ENCODE peak calls at places on chromosome 14, in ten cellular contexts. D, O, V, B, R, Z, Y, Q, P and J are unnamed samples.

GRCh38 chr14:79395061-79395460 is 816.2 kb downstream of the DIO2 start:
- DNase-seq in P (no peak), Q (no peak), R (no peak), V (no peak), O (no peak), D (no peak), B (no peak), Z (no peak), Y (peak), J (no peak)

GRCh38 chr14:68939424-68939892 is 39.6 kb downstream of the ACTN1 start:
- DNase-seq in Q (no peak), Z (no peak), O (no peak), P (no peak), R (no peak), Y (no peak), D (no peak), V (no peak), B (no peak), J (no peak)

GRCh38 chr14:39265032-39265431 is 31.3 kb downstream of the MIA2 start:
- DNase-seq in R (no peak), B (no peak), Q (no peak), Y (no peak), Z (no peak), D (no peak), V (no peak), O (no peak), P (no peak), J (no peak)

GRCh38 chr14:77376380-77376770 is 519 bp downstream of the TMED8 start:
- DNase-seq in P (no peak), Z (no peak), D (peak), V (peak), B (no peak), Y (peak), Q (peak), R (no peak), O (no peak), J (no peak)

GRCh38 chr14:68384335-68384734 is 408.5 kb downstream of the ZFP36L1 start:
- DNase-seq in P (no peak), Q (no peak), Y (no peak), Z (no peak), R (no peak), D (no peak), O (no peak), B (no peak), V (peak), J (peak)

GRCh38 chr14:33617154-33617553 is 333.7 kb downstream of the EGLN3 start:
- DNase-seq in B (peak), Y (peak), R (no peak), Q (no peak), P (peak), V (no peak), D (no peak), Z (no peak), O (no peak), J (no peak)

GRCh38 chr14:32230181-32230580 is 27.1 kb upstream of the RNU6-8 start:
- DNase-seq in D (no peak), Y (peak), P (no peak), B (no peak), Z (no peak), R (no peak), V (no peak), Q (no peak), O (no peak), J (no peak)

GRCh38 chr14:102568115-102568614 is 24.3 kb upstream of the RCOR1 start:
- DNase-seq in Z (no peak), R (no peak), P (no peak), O (no peak), V (no peak), Q (peak), B (no peak), Y (no peak), D (no peak), J (no peak)

GRCh38 chr14:78875031-78875430 is 704.9 kb downstream of the NRXN3 start:
- DNase-seq in R (no peak), D (no peak), B (no peak), Y (no peak), Q (no peak), Z (no peak), O (no peak), V (no peak), P (no peak), J (no peak)

GRCh38 chr14:54699735-54700134 is 132.8 kb downstream of the SAMD4A start:
- DNase-seq in D (no peak), R (no peak), O (no peak), V (no peak), B (no peak), Y (no peak), P (no peak), Z (no peak), Q (no peak), J (no peak)

GRCh38 chr14:53004976-53005375 is 54.1 kb upstream of the FERMT2 start:
- DNase-seq in P (no peak), R (no peak), Z (no peak), Y (no peak), O (no peak), B (no peak), Q (no peak), V (no peak), D (no peak), J (no peak)

GRCh38 chr14:83816755-83817154 is 1713.2 kb upstream of the FLRT2 start:
- DNase-seq in Y (no peak), Z (no peak), Q (no peak), B (no peak), R (no peak), O (no peak), D (no peak), P (no peak), V (no peak), J (no peak)

GRCh38 chr14:56117765-56118610 is at the start of gene PELI2:
- DNase-seq in O (no peak), Z (peak), V (peak), B (peak), Y (peak), P (no peak), Q (peak), D (peak), R (no peak), J (peak)

GRCh38 chr14:53542692-53543091 is 389.6 kb upstream of the DDHD1 start:
- DNase-seq in D (peak), B (peak), V (no peak), Z (no peak), Y (peak), Q (no peak), O (no peak), P (no peak), R (no peak), J (no peak)

GRCh38 chr14:91352696-91353692 is 64.6 kb downstream of the CCDC88C start:
- DNase-seq in R (no peak), Z (no peak), Q (no peak), V (no peak), O (peak), D (no peak), P (no peak), B (no peak), Y (no peak), J (no peak)

GRCh38 chr14:49586673-49587460 is 687 bp upstream of the RPS29 start:
- DNase-seq in Z (no peak), Y (peak), V (no peak), R (peak), B (peak), P (peak), Q (peak), D (peak), O (no peak), J (no peak)

GRCh38 chr14:69848156-69848555 is 31.1 kb upstream of the SMOC1 start:
- DNase-seq in Y (no peak), R (no peak), Q (no peak), D (no peak), O (no peak), V (no peak), P (no peak), B (no peak), Z (no peak), J (no peak)

GRCh38 chr14:100025111-100025510 is 40.1 kb upstream of the EVL start:
- DNase-seq in P (no peak), R (no peak), O (no peak), D (no peak), Y (peak), V (no peak), Q (peak), B (no peak), Z (no peak), J (no peak)

GRCh38 chr14:96079066-96079465 is 39.9 kb downstream of the C14orf132 start:
- DNase-seq in D (no peak), Q (no peak), O (no peak), Y (no peak), P (no peak), V (no peak), B (no peak), R (no peak), Z (no peak), J (no peak)

GRCh38 chr14:40685764-40686163 is 920.9 kb upstream of the LRFN5 start:
- DNase-seq in V (no peak), Q (no peak), B (no peak), P (no peak), R (no peak), Z (no peak), Y (no peak), O (no peak), D (no peak), J (no peak)